ENCODE peak calls at places on chromosomes 16 and 17, in five cellular contexts. S, I, G, X and A are unnamed samples.

GRCh38 chr16:6891486-6891885 is 441.2 kb upstream of the RBFOX1 start:
- DNase-seq in S (no peak), I (no peak), G (no peak), X (no peak), A (no peak)

GRCh38 chr16:86512860-86513470 is 2.6 kb downstream of the FOXF1 start:
- DNase-seq in S (no peak), I (no peak), G (no peak), X (no peak), A (no peak)

GRCh38 chr16:47258874-47259461 is 115.2 kb upstream of the NETO2 start:
- DNase-seq in S (no peak), I (no peak), G (peak), X (no peak), A (peak)

GRCh38 chr17:7862692-7863437 is 5.1 kb downstream of the CYB5D1 start:
- DNase-seq in S (peak), I (no peak), G (peak), X (peak), A (no peak)

GRCh38 chr17:8285270-8286181 is 2.9 kb upstream of the RANGRF start:
- DNase-seq in S (no peak), I (no peak), G (no peak), X (no peak), A (no peak)

GRCh38 chr17:44432254-44433157 is 43.1 kb upstream of the ITGA2B start:
- DNase-seq in S (no peak), I (no peak), G (no peak), X (no peak), A (no peak)

GRCh38 chr16:52976539-52977167 is 76.0 kb downstream of the CHD9NB start:
- DNase-seq in S (no peak), I (no peak), G (no peak), X (no peak), A (peak)

GRCh38 chr16:16092925-16093624 is 130.2 kb downstream of the ABCC6 start:
- DNase-seq in S (no peak), I (no peak), G (no peak), X (no peak), A (no peak)

GRCh38 chr17:69936996-69937395 is 138.0 kb upstream of the KCNJ16 start:
- DNase-seq in S (no peak), I (no peak), G (no peak), X (no peak), A (no peak)

GRCh38 chr17:7058831-7059447 is 15.0 kb upstream of the SLC16A11 start:
- DNase-seq in S (no peak), I (no peak), G (no peak), X (no peak), A (no peak)

GRCh38 chr17:68346448-68346847 is 55.2 kb downstream of the ARSG start:
- DNase-seq in S (peak), I (no peak), G (peak), X (no peak), A (no peak)

GRCh38 chr17:64315032-64315490 is 52.0 kb upstream of the TEX2 start:
- DNase-seq in S (no peak), I (peak), G (no peak), X (no peak), A (no peak)

GRCh38 chr17:76793775-76794174 is 55.9 kb downstream of the MFSD11 start:
- DNase-seq in S (no peak), I (no peak), G (no peak), X (no peak), A (no peak)

GRCh38 chr17:622356-622755 is 92.3 kb downstream of the VPS53 start:
- DNase-seq in S (no peak), I (no peak), G (no peak), X (no peak), A (no peak)